ENCODE peak calls at places on chromosomes 7 and 10, in six cellular contexts. T is fibroblast of the aortic adventitia, J is skeletal muscle cell, Y is HepG2, S is fibroblast of mammary gland, N is AG09309. C is an unnamed sample.

GRCh38 chr10:51700228-51700835 is 937 bp upstream of the CSTF2T start:
- DNase-seq in N (no peak), Y (no peak), J (no peak), T (no peak), S (no peak), C (no peak)

GRCh38 chr10:48811917-48812316 is 127.2 kb downstream of the WDFY4 start:
- DNase-seq in N (no peak), S (no peak), Y (no peak), J (no peak), T (no peak), C (no peak)

GRCh38 chr7:119916501-119916900 is 356.5 kb upstream of the KCND2 start:
- DNase-seq in N (no peak), Y (no peak), T (no peak), S (no peak), J (no peak), C (no peak)

GRCh38 chr7:157622000-157622399 is 285.2 kb downstream of the DNAJB6 start:
- DNase-seq in Y (no peak), T (no peak), J (no peak), N (no peak), S (no peak), C (no peak)

GRCh38 chr10:73803680-73804286 is 7.6 kb downstream of the NDST2 start:
- DNase-seq in S (no peak), J (no peak), Y (no peak), N (no peak), T (no peak), C (no peak)

GRCh38 chr7:51308738-51309102 is 7.9 kb downstream of the COBL start:
- DNase-seq in S (no peak), N (no peak), T (no peak), Y (no peak), J (no peak), C (no peak)

GRCh38 chr7:82961240-82961639 is 201.4 kb downstream of the PCLO start:
- DNase-seq in S (no peak), Y (no peak), J (no peak), N (no peak), T (no peak), C (no peak)

GRCh38 chr10:120833222-120833928 is 17.8 kb upstream of the WDR11 start:
- DNase-seq in J (no peak), N (peak), Y (no peak), S (peak), T (no peak), C (no peak)

GRCh38 chr7:91630581-91631370 is 249.7 kb downstream of the MTERF1 start:
- DNase-seq in T (no peak), N (no peak), Y (no peak), S (no peak), J (no peak), C (no peak)

GRCh38 chr7:47757946-47758371 is 176.0 kb upstream of the TNS3 start:
- DNase-seq in Y (no peak), J (peak), T (peak), N (peak), S (peak), C (peak)

GRCh38 chr7:46123-46829 is 146.1 kb upstream of the FAM20C start:
- DNase-seq in N (no peak), S (no peak), Y (no peak), J (no peak), T (no peak), C (no peak)

GRCh38 chr10:99612167-99612831 is 7.9 kb downstream of the SLC25A28 start:
- DNase-seq in T (peak), S (peak), J (no peak), Y (peak), N (peak), C (no peak)

GRCh38 chr7:48274662-48275061 is 103.4 kb downstream of the ABCA13 start:
- DNase-seq in S (no peak), T (peak), Y (no peak), J (no peak), N (no peak), C (no peak)

GRCh38 chr10:64115471-64115870 is 594.3 kb downstream of the REEP3 start:
- DNase-seq in J (no peak), Y (no peak), N (no peak), S (no peak), T (no peak), C (no peak)

GRCh38 chr10:123798856-123799255 is 92.8 kb downstream of the CPXM2 start:
- DNase-seq in N (no peak), J (no peak), S (no peak), T (no peak), Y (no peak), C (no peak)

GRCh38 chr10:31280972-31281371 is 38.0 kb upstream of the ZEB1 start:
- DNase-seq in Y (no peak), J (no peak), T (no peak), N (no peak), S (no peak), C (no peak)

GRCh38 chr10:107728807-107729206 is 564.3 kb upstream of the SORCS1 start:
- DNase-seq in T (no peak), S (no peak), N (no peak), Y (no peak), J (no peak), C (no peak)

GRCh38 chr7:156617215-156617614 is 23.4 kb upstream of the RNF32 start:
- DNase-seq in S (no peak), J (no peak), N (no peak), T (no peak), Y (no peak), C (no peak)
- H3K4me3 ChIP-seq in S (no peak), J (no peak), N (no peak), T (no peak), Y (peak), C (no peak)

GRCh38 chr10:119595715-119596515 is 849 bp downstream of the TIAL1 start:
- DNase-seq in Y (no peak), T (peak), S (peak), J (no peak), N (no peak), C (peak)

GRCh38 chr10:119595134-119595714 is 1.5 kb downstream of the TIAL1 start:
- DNase-seq in Y (peak), T (peak), N (no peak), S (peak), J (no peak), C (no peak)

GRCh38 chr10:119598397-119598796 is 1.6 kb upstream of the TIAL1 start:
- DNase-seq in J (no peak), Y (no peak), S (no peak), T (no peak), N (no peak), C (no peak)

GRCh38 chr10:119596537-119597404 is at the start of gene TIAL1:
- DNase-seq in N (peak), Y (peak), S (peak), J (peak), T (peak), C (peak)

GRCh38 chr10:119597405-119598186 is 832 bp upstream of the TIAL1 start:
- DNase-seq in S (no peak), Y (no peak), T (no peak), N (no peak), J (no peak), C (no peak)
- H3K4me3 ChIP-seq in S (peak), Y (peak), T (peak), N (peak), J (peak), C (peak)

GRCh38 chr10:101529207-101529606 is 58.9 kb downstream of the POLL start:
- DNase-seq in T (peak), J (no peak), S (no peak), Y (no peak), N (no peak), C (no peak)

GRCh38 chr10:101525848-101526247 is 62.2 kb downstream of the POLL start:
- DNase-seq in J (no peak), N (no peak), S (no peak), Y (no peak), T (no peak), C (no peak)

GRCh38 chr10:101529720-101530553 is 58.1 kb downstream of the POLL start:
- DNase-seq in T (no peak), N (no peak), J (no peak), Y (no peak), S (no peak), C (no peak)
- H3K4me3 ChIP-seq in T (no peak), N (no peak), J (no peak), Y (no peak), S (no peak), C (no peak)

DNA sequence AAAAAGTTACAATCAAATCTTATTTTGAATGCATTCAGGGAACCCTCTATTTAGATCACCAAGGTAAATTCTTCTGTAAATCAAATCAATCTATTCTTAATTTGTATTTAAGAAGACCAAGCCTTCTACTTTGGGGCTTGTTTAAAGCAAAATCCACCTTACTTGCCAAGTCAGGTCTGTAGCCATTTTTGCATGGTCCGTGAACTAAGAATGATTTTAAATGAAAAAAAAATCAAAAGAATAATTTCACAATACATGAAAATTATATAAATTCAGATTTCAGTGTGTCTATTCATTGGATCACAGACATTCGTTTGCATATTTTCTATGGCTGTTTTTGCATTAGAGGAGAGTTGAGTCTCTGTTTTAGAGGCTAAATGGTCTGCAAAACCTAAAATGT is 59.4 kb downstream of the SYPL1 start:
- DNase-seq in Y (no peak), J (no peak), N (no peak), S (no peak), T (no peak), C (no peak)
- H3K4me3 ChIP-seq in Y (no peak), J (no peak), N (no peak), S (no peak), T (no peak), C (no peak)